ENCODE peak calls at places on chromosomes 13 and 19, in eight cellular contexts. N is astrocyte of the spinal cord; G is activated CD8-positive, alpha-beta T cell treated with anti-CD3 and anti-CD28 coated beads, Interleukin-2, amount 10 ng/mL, durations not matched to agents 7 days and 5 days; C is RCC 7860; F is stimulated activated CD4-positive, alpha-beta T cell treated with anti-CD3 and anti-CD28 coated beads, Interleukin-4, amount 100 ng/mL, for 4 hours; Q is naive thymus-derived CD8-positive, alpha-beta T cell; L is activated CD8-positive, alpha-beta memory T cell treated with anti-CD3 and anti-CD28 coated beads, Interleukin-2, amount 50 U/mL, for 48 hours; T is mesothelial cell of epicardium. I is an unnamed sample.

GRCh38 chr13:41502021-41502420 is 44.7 kb downstream of the RGCC start:
- DNase-seq in N (no peak), G (no peak), C (no peak), F (no peak), Q (no peak), L (no peak), T (no peak), I (no peak)

GRCh38 chr19:45615795-45616708 is 14.0 kb upstream of the GPR4 start:
- DNase-seq in N (peak), G (peak), C (peak), F (peak), Q (peak), L (peak), T (peak), I (peak)

GRCh38 chr19:23999821-24000610 is 85.3 kb downstream of the ZNF726 start:
- DNase-seq in N (no peak), G (no peak), C (no peak), F (no peak), Q (no peak), L (no peak), T (no peak), I (no peak)

GRCh38 chr13:98816406-98816805 is 63.9 kb upstream of the SLC15A1 start:
- DNase-seq in N (no peak), G (no peak), C (no peak), F (no peak), Q (no peak), L (no peak), T (no peak), I (no peak)

GRCh38 chr13:95300625-95301134 is 571 bp downstream of the ABCC4 start:
- DNase-seq in N (peak), G (peak), C (peak), F (peak), Q (peak), L (peak), T (no peak), I (peak)

GRCh38 chr13:83065136-83065535 is 817.1 kb downstream of the SLITRK1 start:
- DNase-seq in N (peak), G (no peak), C (peak), F (no peak), Q (no peak), L (no peak), T (no peak), I (peak)

GRCh38 chr19:13861714-13862531 is 15.0 kb upstream of the NANOS3 start:
- DNase-seq in N (peak), G (peak), C (peak), F (peak), Q (peak), L (peak), T (peak), I (peak)

GRCh38 chr13:31950121-31950810 is 81.3 kb upstream of the FRY start:
- DNase-seq in N (no peak), G (no peak), C (no peak), F (no peak), Q (no peak), L (no peak), T (no peak), I (no peak)

GRCh38 chr19:33772858-33773180 is 23.9 kb upstream of the KCTD15 start:
- DNase-seq in N (no peak), G (no peak), C (no peak), F (no peak), Q (no peak), L (no peak), T (no peak), I (no peak)

GRCh38 chr13:35714588-35714987 is 238.1 kb upstream of the MAB21L1 start:
- DNase-seq in N (no peak), G (no peak), C (no peak), F (no peak), Q (no peak), L (no peak), T (no peak), I (no peak)

GRCh38 chr13:27054760-27055159 is 116.9 kb downstream of the USP12 start:
- DNase-seq in N (no peak), G (no peak), C (no peak), F (no peak), Q (no peak), L (no peak), T (no peak), I (no peak)

GRCh38 chr19:4878491-4878968 is 11.1 kb upstream of the PLIN3 start:
- DNase-seq in N (no peak), G (no peak), C (no peak), F (no peak), Q (no peak), L (peak), T (no peak), I (no peak)

GRCh38 chr19:18202759-18203407 is 959 bp downstream of the RAB3A start:
- DNase-seq in N (no peak), G (peak), C (no peak), F (no peak), Q (no peak), L (peak), T (no peak), I (no peak)

GRCh38 chr19:8174706-8175105 is 25.3 kb upstream of the FBN3 start:
- DNase-seq in N (no peak), G (no peak), C (peak), F (no peak), Q (no peak), L (no peak), T (no peak), I (no peak)

GRCh38 chr13:29125934-29126424 is 305.8 kb downstream of the MTUS2 start:
- DNase-seq in N (no peak), G (no peak), C (no peak), F (no peak), Q (no peak), L (no peak), T (no peak), I (no peak)